ENCODE peak calls at places on chromosomes 13 and 19, in four cellular contexts. X, C, T and W are unnamed samples.

GRCh38 chr19:33374406-33374703 is 846 bp downstream of the CEBPG start:
- DNase-seq in C (no peak), T (no peak), X (peak), W (no peak)

GRCh38 chr19:3548594-3548993 is 8.8 kb downstream of the MFSD12 start:
- DNase-seq in X (no peak), T (no peak), C (no peak), W (no peak)

GRCh38 chr13:105139380-105140285 is 1395.8 kb downstream of the EFNB2 start:
- DNase-seq in X (peak), C (no peak), T (peak), W (no peak)

GRCh38 chr13:110390572-110390971 is 83.5 kb downstream of the COL4A2 start:
- DNase-seq in C (no peak), T (no peak), X (no peak), W (no peak)

GRCh38 chr13:99198630-99199029 is 2.0 kb upstream of the UBAC2 start:
- DNase-seq in X (no peak), T (no peak), C (no peak), W (no peak)

GRCh38 chr13:31638577-31638976 is 100.7 kb upstream of the RXFP2 start:
- DNase-seq in T (no peak), X (no peak), C (no peak), W (no peak)

GRCh38 chr13:35796627-35797026 is 320.1 kb upstream of the MAB21L1 start:
- DNase-seq in X (no peak), T (no peak), C (no peak), W (no peak)

GRCh38 chr13:94917814-94918213 is 205.5 kb upstream of the SOX21 start:
- DNase-seq in T (no peak), C (no peak), X (peak), W (no peak)